ENCODE peak calls at places on chromosomes 6 and 20, in five cellular contexts. One of them, this sample, is unnamed.

GRCh38 chr6:169312658-169313346 is 59.2 kb upstream of the THBS2 start:
- DNase-seq in lung: no peak
- DNase-seq in hepatocyte: no peak
- DNase-seq in fibroblast of mammary gland: peak
- DNase-seq in fibroblast of lung: peak
- DNase-seq in this sample: no peak

GRCh38 chr20:50015636-50015992 is 32.8 kb downstream of the SNAI1 start:
- DNase-seq in lung: no peak
- DNase-seq in hepatocyte: no peak
- DNase-seq in fibroblast of mammary gland: no peak
- DNase-seq in fibroblast of lung: no peak
- DNase-seq in this sample: no peak

GRCh38 chr6:93819189-93819588 is 399.8 kb upstream of the EPHA7 start:
- DNase-seq in lung: no peak
- DNase-seq in hepatocyte: no peak
- DNase-seq in fibroblast of mammary gland: peak
- DNase-seq in fibroblast of lung: no peak
- DNase-seq in this sample: peak

GRCh38 chr6:42369568-42369967 is 82.2 kb downstream of the TRERF1 start:
- DNase-seq in lung: no peak
- DNase-seq in hepatocyte: no peak
- DNase-seq in fibroblast of mammary gland: no peak
- DNase-seq in fibroblast of lung: no peak
- DNase-seq in this sample: no peak

GRCh38 chr20:2114990-2115681 is 13.5 kb downstream of the STK35 start:
- DNase-seq in lung: no peak
- DNase-seq in hepatocyte: peak
- DNase-seq in fibroblast of mammary gland: peak
- DNase-seq in fibroblast of lung: peak
- DNase-seq in this sample: peak

GRCh38 chr6:42771741-42772100 is 10.1 kb upstream of the BICRAL start:
- DNase-seq in lung: no peak
- DNase-seq in hepatocyte: no peak
- DNase-seq in fibroblast of mammary gland: no peak
- DNase-seq in fibroblast of lung: no peak
- DNase-seq in this sample: no peak

GRCh38 chr6:47343631-47344421 is 34.1 kb upstream of the TNFRSF21 start:
- DNase-seq in lung: no peak
- DNase-seq in hepatocyte: peak
- DNase-seq in fibroblast of mammary gland: no peak
- DNase-seq in fibroblast of lung: no peak
- DNase-seq in this sample: peak

GRCh38 chr20:51386586-51386985 is 155.9 kb downstream of the NFATC2 start:
- DNase-seq in lung: no peak
- DNase-seq in hepatocyte: no peak
- DNase-seq in fibroblast of mammary gland: no peak
- DNase-seq in fibroblast of lung: no peak
- DNase-seq in this sample: no peak

GRCh38 chr20:17867119-17867518 is 101.5 kb downstream of the SNX5 start:
- DNase-seq in lung: no peak
- DNase-seq in hepatocyte: no peak
- DNase-seq in fibroblast of mammary gland: no peak
- DNase-seq in fibroblast of lung: no peak
- DNase-seq in this sample: no peak

GRCh38 chr6:3825851-3826581 is 23.2 kb upstream of the FAM50B start:
- DNase-seq in lung: peak
- DNase-seq in hepatocyte: peak
- DNase-seq in fibroblast of mammary gland: peak
- DNase-seq in fibroblast of lung: peak
- DNase-seq in this sample: peak

GRCh38 chr6:114714836-114715507 is 372.1 kb upstream of the HS3ST5 start:
- DNase-seq in lung: no peak
- DNase-seq in hepatocyte: no peak
- DNase-seq in fibroblast of mammary gland: no peak
- DNase-seq in fibroblast of lung: no peak
- DNase-seq in this sample: no peak

GRCh38 chr6:25202505-25202904 is 76.7 kb upstream of the CARMIL1 start:
- DNase-seq in lung: no peak
- DNase-seq in hepatocyte: no peak
- DNase-seq in fibroblast of mammary gland: peak
- DNase-seq in fibroblast of lung: peak
- DNase-seq in this sample: peak

GRCh38 chr6:15401769-15402250 is 155.9 kb downstream of the JARID2 start:
- DNase-seq in lung: no peak
- DNase-seq in hepatocyte: peak
- DNase-seq in fibroblast of mammary gland: no peak
- DNase-seq in fibroblast of lung: no peak
- DNase-seq in this sample: peak

GRCh38 chr6:22442826-22443225 is 126.5 kb upstream of the HDGFL1 start:
- DNase-seq in lung: no peak
- DNase-seq in hepatocyte: no peak
- DNase-seq in fibroblast of mammary gland: peak
- DNase-seq in fibroblast of lung: peak
- DNase-seq in this sample: peak
- TF ChIP-seq CTCF in lung: no peak
- TF ChIP-seq CTCF in hepatocyte: no peak
- TF ChIP-seq CTCF in fibroblast of mammary gland: no peak
- TF ChIP-seq CTCF in fibroblast of lung: no peak
- TF ChIP-seq CTCF in this sample: no peak

GRCh38 chr6:28658475-28659249 is 133.0 kb downstream of the GPX5 start:
- DNase-seq in lung: no peak
- DNase-seq in hepatocyte: no peak
- DNase-seq in fibroblast of mammary gland: no peak
- DNase-seq in fibroblast of lung: no peak
- DNase-seq in this sample: no peak
- H3K4me3 ChIP-seq in lung: no peak
- H3K4me3 ChIP-seq in hepatocyte: peak
- H3K4me3 ChIP-seq in fibroblast of mammary gland: peak
- H3K4me3 ChIP-seq in fibroblast of lung: peak
- H3K4me3 ChIP-seq in this sample: peak

DNA sequence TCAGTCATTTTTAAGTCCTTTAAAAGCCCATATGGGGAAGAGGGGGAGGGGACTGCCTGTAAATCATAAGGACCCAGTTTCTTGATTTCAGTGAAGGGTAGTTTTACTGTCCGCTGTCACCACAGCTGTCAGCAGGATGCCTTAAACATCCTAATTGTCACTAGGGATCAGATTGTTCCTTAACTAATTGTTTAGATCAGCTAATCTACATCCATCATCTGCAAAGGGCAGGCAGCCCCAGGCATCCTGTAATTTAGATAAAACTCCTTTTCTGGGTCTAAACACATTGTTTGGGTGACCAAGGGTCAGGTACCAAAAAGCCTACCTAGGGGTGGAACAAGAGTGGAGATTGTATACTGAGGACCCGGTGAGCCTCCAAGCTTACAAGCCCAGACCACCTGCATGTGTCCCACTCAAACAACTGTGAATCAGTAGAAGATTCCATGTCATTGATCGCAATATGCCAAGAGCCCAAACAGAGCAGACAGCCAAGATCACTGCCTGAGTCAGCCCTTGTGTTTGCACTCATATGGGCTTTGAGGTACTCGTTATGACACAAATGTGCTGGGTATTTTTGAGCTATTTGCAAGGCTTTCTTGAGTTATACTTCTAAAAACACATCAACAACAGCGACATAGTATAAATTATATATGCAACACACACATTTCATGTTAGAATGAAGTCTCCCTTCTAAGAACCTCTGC is 198.7 kb upstream of the CEP162 start:
- DNase-seq in lung: no peak
- DNase-seq in hepatocyte: no peak
- DNase-seq in fibroblast of mammary gland: no peak
- DNase-seq in fibroblast of lung: no peak
- DNase-seq in this sample: peak
- TF ChIP-seq CTCF in lung: no peak
- TF ChIP-seq CTCF in hepatocyte: no peak
- TF ChIP-seq CTCF in fibroblast of mammary gland: no peak
- TF ChIP-seq CTCF in fibroblast of lung: no peak
- TF ChIP-seq CTCF in this sample: no peak

DNA sequence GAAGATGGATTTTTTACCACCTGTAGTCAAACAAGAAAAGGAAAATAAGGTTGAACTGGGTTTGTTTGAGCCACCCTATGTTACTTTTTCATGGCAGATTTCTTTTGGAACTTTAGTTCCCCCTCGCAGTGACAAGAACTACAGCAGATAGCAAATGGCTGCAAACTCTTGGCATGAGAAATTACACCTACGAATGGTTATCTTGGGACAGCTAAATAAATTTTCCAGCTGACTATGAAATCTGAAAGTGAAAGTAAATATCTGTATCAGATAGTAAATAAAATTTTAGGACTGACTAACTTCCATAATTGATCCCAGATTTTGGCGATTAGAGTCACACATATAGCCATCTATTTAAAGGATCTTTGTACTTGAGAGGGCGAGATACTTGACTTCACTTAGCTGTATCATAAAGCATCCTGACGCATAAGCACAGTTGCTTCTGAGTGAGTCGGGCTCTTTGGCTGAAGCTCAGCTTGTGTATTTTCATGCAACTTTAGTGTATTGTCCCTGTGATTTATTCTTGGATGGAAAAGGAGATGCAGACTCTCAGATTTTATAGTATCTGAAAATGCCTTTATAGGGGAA is 125.3 kb upstream of the B3GAT2 start:
- DNase-seq in lung: no peak
- DNase-seq in hepatocyte: no peak
- DNase-seq in fibroblast of mammary gland: peak
- DNase-seq in fibroblast of lung: peak
- DNase-seq in this sample: peak
- H3K4me3 ChIP-seq in lung: no peak
- H3K4me3 ChIP-seq in hepatocyte: no peak
- H3K4me3 ChIP-seq in fibroblast of mammary gland: peak
- H3K4me3 ChIP-seq in fibroblast of lung: peak
- H3K4me3 ChIP-seq in this sample: no peak

GRCh38 chr6:159168536-159169192 is 536 bp upstream of the FNDC1 start:
- DNase-seq in lung: peak
- DNase-seq in hepatocyte: peak
- DNase-seq in fibroblast of mammary gland: peak
- DNase-seq in fibroblast of lung: peak
- DNase-seq in this sample: no peak

GRCh38 chr6:159169557-159170332 is 545 bp downstream of the FNDC1 start:
- DNase-seq in lung: no peak
- DNase-seq in hepatocyte: peak
- DNase-seq in fibroblast of mammary gland: peak
- DNase-seq in fibroblast of lung: peak
- DNase-seq in this sample: peak

GRCh38 chr6:159170333-159170672 is 1.1 kb downstream of the FNDC1 start:
- DNase-seq in lung: no peak
- DNase-seq in hepatocyte: no peak
- DNase-seq in fibroblast of mammary gland: no peak
- DNase-seq in fibroblast of lung: peak
- DNase-seq in this sample: peak

GRCh38 chr6:159170999-159171712 is 2.0 kb downstream of the FNDC1 start:
- DNase-seq in lung: no peak
- DNase-seq in hepatocyte: peak
- DNase-seq in fibroblast of mammary gland: peak
- DNase-seq in fibroblast of lung: peak
- DNase-seq in this sample: peak

GRCh38 chr6:159169193-159169555 is at the start of gene FNDC1:
- DNase-seq in lung: no peak
- DNase-seq in hepatocyte: peak
- DNase-seq in fibroblast of mammary gland: no peak
- DNase-seq in fibroblast of lung: no peak
- DNase-seq in this sample: no peak
- TF ChIP-seq CTCF in lung: no peak
- TF ChIP-seq CTCF in hepatocyte: peak
- TF ChIP-seq CTCF in fibroblast of mammary gland: no peak
- TF ChIP-seq CTCF in fibroblast of lung: no peak
- TF ChIP-seq CTCF in this sample: no peak

GRCh38 chr20:38447931-38448675 is 13.0 kb upstream of the SNHG17 start:
- DNase-seq in lung: no peak
- DNase-seq in hepatocyte: no peak
- DNase-seq in fibroblast of mammary gland: no peak
- DNase-seq in fibroblast of lung: no peak
- DNase-seq in this sample: no peak
- H3K4me3 ChIP-seq in lung: no peak
- H3K4me3 ChIP-seq in hepatocyte: no peak
- H3K4me3 ChIP-seq in fibroblast of mammary gland: no peak
- H3K4me3 ChIP-seq in fibroblast of lung: peak
- H3K4me3 ChIP-seq in this sample: no peak

GRCh38 chr6:85401186-85402062 is 48.5 kb upstream of the NT5E start:
- DNase-seq in lung: no peak
- DNase-seq in hepatocyte: no peak
- DNase-seq in fibroblast of mammary gland: no peak
- DNase-seq in fibroblast of lung: no peak
- DNase-seq in this sample: peak

GRCh38 chr6:85402922-85403321 is 47.0 kb upstream of the NT5E start:
- DNase-seq in lung: no peak
- DNase-seq in hepatocyte: no peak
- DNase-seq in fibroblast of mammary gland: no peak
- DNase-seq in fibroblast of lung: no peak
- DNase-seq in this sample: peak

GRCh38 chr6:85400331-85400730 is 49.6 kb upstream of the NT5E start:
- DNase-seq in lung: no peak
- DNase-seq in hepatocyte: no peak
- DNase-seq in fibroblast of mammary gland: no peak
- DNase-seq in fibroblast of lung: no peak
- DNase-seq in this sample: no peak

GRCh38 chr6:85403331-85404015 is 46.4 kb upstream of the NT5E start:
- DNase-seq in lung: no peak
- DNase-seq in hepatocyte: peak
- DNase-seq in fibroblast of mammary gland: peak
- DNase-seq in fibroblast of lung: peak
- DNase-seq in this sample: peak

DNA sequence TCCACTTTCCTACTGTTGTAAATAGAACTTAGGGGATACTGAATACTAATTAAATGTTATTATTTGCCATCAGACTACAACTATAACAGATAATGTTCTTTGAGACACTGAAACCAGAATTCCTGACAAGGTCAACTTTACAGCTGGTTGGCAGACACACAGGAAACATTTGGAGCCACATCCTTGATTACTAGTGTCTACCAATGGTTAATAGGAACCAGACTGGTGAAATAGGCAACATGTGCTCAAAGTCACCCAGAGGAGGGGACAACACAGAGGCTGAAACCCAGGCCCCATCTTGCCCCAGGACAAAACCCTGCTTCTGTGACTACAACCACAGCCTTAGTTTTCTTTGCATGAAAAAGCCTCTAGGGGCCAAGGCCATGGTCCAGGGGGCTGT is 47.8 kb upstream of the NT5E start:
- DNase-seq in lung: no peak
- DNase-seq in hepatocyte: no peak
- DNase-seq in fibroblast of mammary gland: no peak
- DNase-seq in fibroblast of lung: no peak
- DNase-seq in this sample: no peak
- TF ChIP-seq CTCF in lung: no peak
- TF ChIP-seq CTCF in hepatocyte: no peak
- TF ChIP-seq CTCF in fibroblast of mammary gland: no peak
- TF ChIP-seq CTCF in fibroblast of lung: no peak
- TF ChIP-seq CTCF in this sample: no peak